ENCODE peak calls at places on chromosomes 4 and X, in four cellular contexts. L, U, I and T are unnamed samples.

GRCh38 chr4:20176881-20177280 is 74.8 kb upstream of the SLIT2 start:
- DNase-seq in L (no peak), U (no peak), I (peak; percentile 5), T (no peak)

GRCh38 chrX:54042609-54043010 is 1.7 kb downstream of the PHF8 start:
- DNase-seq in L (peak; percentile 83), U (peak; percentile 33), I (peak; percentile 64), T (peak; percentile 50)

GRCh38 chr4:33715996-33716395 is 2528.3 kb downstream of the ARAP2 start:
- DNase-seq in L (peak; percentile 94), U (no peak), I (peak; percentile 96), T (peak; percentile 19)

GRCh38 chrX:103503163-103503852 is 16.0 kb downstream of the RAB40A start:
- DNase-seq in L (peak; percentile 63), U (no peak), I (peak; percentile 24), T (peak; percentile 14)

GRCh38 chr4:141389649-141390048 is 169.0 kb downstream of the ZNF330 start:
- DNase-seq in L (peak; percentile 9), U (no peak), I (no peak), T (no peak)

GRCh38 chr4:146981651-146982050 is 36.0 kb upstream of the TTC29 start:
- DNase-seq in L (peak; percentile 18), U (no peak), I (peak; percentile 43), T (peak; percentile 40)

GRCh38 chr4:2341261-2341841 is 77.1 kb downstream of the ZFYVE28 start:
- DNase-seq in L (no peak), U (no peak), I (no peak), T (no peak)

GRCh38 chrX:15512401-15512965 is 11.9 kb downstream of the BMX start:
- DNase-seq in L (peak; percentile 10), U (no peak), I (no peak), T (peak; percentile 2)

GRCh38 chr4:3365871-3366842 is 73.3 kb downstream of the RGS12 start:
- DNase-seq in L (no peak), U (no peak), I (no peak), T (no peak)

GRCh38 chr4:46819095-46819494 is 90.0 kb downstream of the COX7B2 start:
- DNase-seq in L (no peak), U (no peak), I (no peak), T (no peak)

DNA sequence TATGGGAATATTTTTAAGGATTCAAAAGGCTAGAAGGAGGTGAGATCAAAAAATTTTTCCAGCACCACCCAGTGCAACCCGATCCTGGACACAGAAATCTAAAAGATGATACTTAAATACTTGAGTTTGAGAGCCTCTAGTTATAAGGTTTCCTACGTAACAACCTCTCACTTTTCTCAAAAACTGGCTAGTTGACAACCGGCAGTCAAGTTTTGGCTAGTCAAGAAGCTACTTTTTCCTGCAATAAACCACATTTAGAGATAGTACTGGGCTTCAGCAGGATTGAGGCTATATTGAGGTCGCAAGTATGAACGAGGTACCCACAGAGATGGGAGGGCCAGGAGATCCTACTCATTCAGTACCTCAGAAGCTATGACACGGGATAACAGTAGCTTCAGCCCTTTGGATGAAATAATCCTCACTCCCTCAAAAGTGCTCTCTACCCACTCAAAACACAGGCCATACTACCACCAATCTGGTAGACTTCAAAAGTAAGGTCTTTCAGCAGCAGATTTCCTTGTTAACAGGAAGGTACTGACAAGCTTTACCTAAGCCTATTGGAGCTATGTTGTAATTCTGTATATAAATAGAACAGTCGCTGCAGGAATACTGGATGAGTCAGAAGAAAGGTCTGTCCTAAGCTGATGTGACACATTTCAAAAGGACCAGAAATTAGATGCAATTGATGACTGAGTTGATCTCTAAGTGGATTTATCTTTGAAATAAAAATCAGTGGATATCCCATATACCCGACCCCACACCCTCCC is 1.5 kb upstream of the TSPAN5 start:
- DNase-seq in L (peak; percentile 56), U (no peak), I (peak; percentile 52), T (no peak)
- H3K4me3 ChIP-seq in L (peak overlapping the region; percentile 84), U (no peak overlapping the region), I (peak overlapping the region; percentile 86), T (peak overlapping the region; percentile 93)

GRCh38 chrX:151153086-151153485 is 23.3 kb upstream of the GPR50 start:
- DNase-seq in L (peak; percentile 73), U (no peak), I (peak; percentile 42), T (peak; percentile 4)
- TF ChIP-seq CTCF in L (no peak), U (no peak), I (peak; percentile 22), T (peak; percentile 47)

GRCh38 chr4:54102747-54103146 is 2.8 kb downstream of the GSX2 start:
- DNase-seq in L (no peak), U (no peak), I (no peak), T (no peak)
- H3K4me3 ChIP-seq in L (no peak overlapping the region), U (no peak overlapping the region), I (no peak overlapping the region), T (no peak overlapping the region)

GRCh38 chrX:21972721-21973120 is 32.2 kb downstream of the SMS start:
- DNase-seq in L (peak; percentile 30), U (no peak), I (peak; percentile 55), T (peak; percentile 80)
- TF ChIP-seq CTCF in L (no peak), U (peak; percentile 21), I (peak; percentile 16), T (peak; percentile 36)

GRCh38 chr4:170497105-170497504 is 407.3 kb upstream of the AADAT start:
- DNase-seq in L (no peak), U (no peak), I (peak; percentile 9), T (no peak)
- H3K4me3 ChIP-seq in L (peak overlapping the region; percentile 22), U (no peak overlapping the region), I (peak overlapping the region; percentile 15), T (peak overlapping the region; percentile 32)

DNA sequence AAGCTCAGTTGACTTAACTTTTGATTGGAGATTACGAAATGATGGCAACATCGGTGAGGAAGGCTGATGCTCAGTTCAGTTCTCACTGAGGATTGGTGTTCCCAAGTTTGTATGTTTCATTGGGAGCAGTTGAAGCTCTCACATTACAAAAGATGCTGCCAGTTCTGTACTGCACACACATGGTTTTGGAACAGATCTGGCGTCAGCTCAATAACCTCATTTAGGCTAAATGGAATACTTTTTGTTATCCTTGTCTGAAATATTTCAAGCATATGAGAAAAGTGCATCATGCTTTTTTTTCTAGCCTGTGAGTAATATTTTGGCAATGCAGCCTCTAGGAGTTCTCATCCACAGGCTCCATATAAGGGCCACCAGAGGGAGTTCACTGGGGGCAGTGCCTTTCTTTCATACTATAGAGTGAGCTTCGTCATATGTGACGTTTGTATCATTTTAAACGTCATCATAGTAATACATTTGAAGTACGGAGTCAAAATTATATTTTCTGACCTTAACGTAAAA is 4.1 kb downstream of the ENPEP start:
- DNase-seq in L (peak; percentile 95), U (no peak), I (peak; percentile 99), T (peak; percentile 96)
- TF ChIP-seq CTCF in L (peak; percentile 60), U (no peak), I (peak; percentile 60), T (peak; percentile 68)

DNA sequence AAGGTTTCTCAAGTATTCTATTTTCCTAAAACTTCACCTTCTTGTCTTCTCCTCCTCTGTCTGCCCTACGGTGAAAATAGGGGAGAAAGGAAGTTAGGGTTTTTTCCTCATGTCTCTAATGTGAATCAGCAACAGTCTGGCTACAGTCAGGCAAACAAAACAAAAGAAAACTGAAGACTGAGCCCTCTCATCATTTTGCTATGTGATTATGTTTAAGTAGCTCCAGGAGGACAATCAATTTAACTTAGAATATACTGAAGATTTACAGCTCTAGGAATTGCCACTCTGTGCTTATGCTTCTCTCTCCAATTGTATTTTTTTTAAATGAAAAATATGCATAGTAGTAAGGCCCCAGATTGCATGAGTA is 316.2 kb downstream of the GPAT3 start:
- DNase-seq in L (peak; percentile 85), U (no peak), I (peak; percentile 72), T (peak; percentile 70)
- H3K4me3 ChIP-seq in L (no peak overlapping the region), U (no peak overlapping the region), I (no peak overlapping the region), T (no peak overlapping the region)